ENCODE peak calls at places on chromosomes 4 and X, in seven cellular contexts. K is EL; I is NCI-H1694; J is stimulated activated CD8-positive, alpha-beta memory T cell treated with anti-CD3 and anti-CD28 coated beads, Interleukin-15, amount 100 ng/mL, for 1 hour; P is stromal cell of bone marrow; A is AG04450; N is activated CD8-positive, alpha-beta T cell treated with anti-CD3 and anti-CD28 coated beads for 36 hours. Y is an unnamed sample.

GRCh38 chr4:113788888-113789287 is 27.4 kb upstream of the CAMK2D start:
- DNase-seq in P (no peak), I (no peak), A (no peak), K (no peak), J (no peak), N (no peak), Y (no peak)

GRCh38 chrX:79107891-79108718 is 36.4 kb upstream of the GPR174 start:
- DNase-seq in P (no peak), I (no peak), J (no peak), K (no peak), N (no peak), A (no peak), Y (no peak)

GRCh38 chr4:138390286-138390685 is 148.1 kb upstream of the SLC7A11 start:
- DNase-seq in P (peak), I (no peak), N (no peak), J (no peak), K (peak), A (no peak), Y (no peak)

GRCh38 chr4:118249890-118250289 is 102.9 kb downstream of the PRSS12 start:
- DNase-seq in I (no peak), N (no peak), A (no peak), P (no peak), K (no peak), J (no peak), Y (no peak)

GRCh38 chr4:169438057-169438480 is 167.3 kb upstream of the SH3RF1 start:
- DNase-seq in P (no peak), J (no peak), I (no peak), N (no peak), K (no peak), A (no peak), Y (no peak)

GRCh38 chrX:21408324-21408723 is 34.1 kb downstream of the CNKSR2 start:
- DNase-seq in K (no peak), I (no peak), A (no peak), J (no peak), P (no peak), N (no peak), Y (peak)

GRCh38 chr4:41747230-41748055 is 1.1 kb downstream of the PHOX2B start:
- DNase-seq in K (no peak), J (no peak), N (no peak), I (no peak), P (no peak), A (no peak), Y (no peak)

GRCh38 chr4:162869157-162869556 is 297.5 kb downstream of the NAF1 start:
- DNase-seq in N (no peak), I (no peak), P (no peak), J (no peak), A (no peak), K (no peak), Y (no peak)

GRCh38 chrX:119791437-119792231 is at the start of gene RPL39:
- DNase-seq in K (peak), I (peak), N (peak), J (peak), A (peak), P (peak), Y (peak)

GRCh38 chrX:54479471-54480122 is 16.4 kb downstream of the FGD1 start:
- DNase-seq in P (no peak), I (peak), N (no peak), A (no peak), K (no peak), J (no peak), Y (no peak)

GRCh38 chr4:142463195-142463594 is 382.9 kb downstream of the INPP4B start:
- DNase-seq in I (no peak), K (no peak), J (no peak), P (peak), A (no peak), N (no peak), Y (no peak)

GRCh38 chrX:148874621-148875020 is 374.2 kb downstream of the AFF2 start:
- DNase-seq in K (peak), I (no peak), A (peak), N (no peak), J (no peak), P (no peak), Y (no peak)